ENCODE peak calls at places on chromosomes 11 and 22, in seven cellular contexts. J, M, B, S, Y, N and A are unnamed samples.

GRCh38 chr11:126821832-126822231 is 178.7 kb downstream of the KIRREL3 start:
- DNase-seq in J (no peak), M (no peak), B (no peak), S (no peak), Y (no peak), N (no peak), A (no peak)

GRCh38 chr11:2269601-2270321 is 627 bp downstream of the ASCL2 start:
- DNase-seq in J (peak; percentile 58), M (peak; percentile 82), B (no peak), S (peak; percentile 62), Y (no peak), N (no peak), A (no peak)

GRCh38 chr11:35177370-35177769 is 38.4 kb downstream of the CD44 start:
- DNase-seq in J (no peak), M (no peak), B (no peak), S (no peak), Y (no peak), N (no peak), A (no peak)

GRCh38 chr11:70324354-70325115 is 54.0 kb downstream of the PPFIA1 start:
- DNase-seq in J (no peak), M (no peak), B (no peak), S (no peak), Y (no peak), N (peak; percentile 33), A (no peak)

GRCh38 chr11:19679952-19680823 is 32.4 kb upstream of the NAV2 start:
- DNase-seq in J (no peak), M (peak; percentile 60), B (peak; percentile 86), S (peak; percentile 39), Y (no peak), N (no peak), A (peak; percentile 75)

GRCh38 chr11:1628506-1629325 is 859 bp upstream of the KRTAP5-5 start:
- DNase-seq in J (peak; percentile 86), M (peak; percentile 96), B (no peak), S (peak; percentile 46), Y (peak; percentile 21), N (no peak), A (no peak)

GRCh38 chr11:100397401-100397800 is 289.7 kb upstream of the ARHGAP42 start:
- DNase-seq in J (no peak), M (no peak), B (no peak), S (no peak), Y (no peak), N (no peak), A (no peak)

GRCh38 chr22:42116848-42117424 is 13.7 kb downstream of the CYP2D6 start:
- DNase-seq in J (no peak), M (no peak), B (no peak), S (no peak), Y (no peak), N (no peak), A (no peak)

GRCh38 chr11:26792956-26793355 is 71.1 kb upstream of the SLC5A12 start:
- DNase-seq in J (no peak), M (no peak), B (no peak), S (no peak), Y (no peak), N (no peak), A (no peak)

GRCh38 chr11:116710762-116711161 is 62.0 kb downstream of the BUD13 start:
- DNase-seq in J (no peak), M (no peak), B (no peak), S (no peak), Y (no peak), N (no peak), A (no peak)

GRCh38 chr11:116715383-116715782 is 57.4 kb downstream of the BUD13 start:
- DNase-seq in J (peak; percentile 35), M (no peak), B (no peak), S (no peak), Y (no peak), N (no peak), A (no peak)

GRCh38 chr11:116712428-116712827 is 60.4 kb downstream of the BUD13 start:
- DNase-seq in J (no peak), M (no peak), B (no peak), S (no peak), Y (no peak), N (no peak), A (no peak)

GRCh38 chr11:116716617-116717016 is 56.2 kb downstream of the BUD13 start:
- DNase-seq in J (no peak), M (no peak), B (no peak), S (no peak), Y (no peak), N (no peak), A (no peak)

GRCh38 chr11:116714902-116715301 is 57.9 kb downstream of the BUD13 start:
- DNase-seq in J (no peak), M (no peak), B (no peak), S (no peak), Y (no peak), N (no peak), A (no peak)
- TF ChIP-seq SIN3A in J (no peak), M (no peak), B (no peak), S (no peak), Y (no peak), N (no peak), A (no peak)

GRCh38 chr11:83252266-83252665 is 33.9 kb downstream of the CCDC90B start:
- DNase-seq in J (no peak), M (no peak), B (no peak), S (no peak), Y (no peak), N (no peak), A (no peak)
- TF ChIP-seq SIN3A in J (no peak), M (no peak), B (no peak), S (no peak), Y (no peak), N (no peak), A (no peak)

GRCh38 chr11:122523841-122524531 is 131.5 kb upstream of the UBASH3B start:
- DNase-seq in J (no peak), M (peak; percentile 43), B (no peak), S (no peak), Y (no peak), N (no peak), A (no peak)

DNA sequence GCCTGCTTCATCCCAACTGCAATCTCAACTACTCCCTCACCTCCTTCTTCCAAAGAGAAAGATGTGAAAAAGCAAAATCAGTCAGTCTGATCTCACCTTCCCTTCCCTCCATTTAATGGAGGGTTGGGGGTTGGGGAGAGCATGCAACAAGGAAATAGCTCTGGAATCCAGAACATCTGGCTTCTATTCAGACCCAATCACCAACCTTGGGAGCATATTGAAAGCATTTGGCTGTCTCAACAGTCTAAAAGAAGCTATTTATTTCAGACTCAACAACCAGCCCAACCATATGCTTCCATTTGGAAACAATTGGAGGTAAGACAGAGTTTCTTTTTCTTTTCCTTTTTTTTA is 131.0 kb upstream of the UBASH3B start:
- DNase-seq in J (no peak), M (peak; percentile 35), B (no peak), S (peak; percentile 13), Y (no peak), N (no peak), A (no peak)
- TF ChIP-seq SIN3A in J (no peak), M (no peak), B (no peak), S (no peak), Y (no peak), N (no peak), A (no peak)

GRCh38 chr11:115456019-115456418 is 48.2 kb downstream of the CADM1 start:
- DNase-seq in J (no peak), M (no peak), B (no peak), S (no peak), Y (no peak), N (no peak), A (no peak)

GRCh38 chr11:115462004-115462541 is 42.1 kb downstream of the CADM1 start:
- DNase-seq in J (no peak), M (no peak), B (no peak), S (no peak), Y (no peak), N (no peak), A (no peak)

GRCh38 chr11:115455606-115456005 is 48.6 kb downstream of the CADM1 start:
- DNase-seq in J (no peak), M (no peak), B (no peak), S (no peak), Y (no peak), N (no peak), A (no peak)

GRCh38 chr11:115459563-115459962 is 44.7 kb downstream of the CADM1 start:
- DNase-seq in J (no peak), M (no peak), B (no peak), S (no peak), Y (no peak), N (no peak), A (no peak)

GRCh38 chr11:115458877-115459276 is 45.3 kb downstream of the CADM1 start:
- DNase-seq in J (no peak), M (no peak), B (no peak), S (no peak), Y (no peak), N (no peak), A (no peak)
- TF ChIP-seq SIN3A in J (no peak), M (no peak), B (no peak), S (no peak), Y (no peak), N (no peak), A (no peak)

DNA sequence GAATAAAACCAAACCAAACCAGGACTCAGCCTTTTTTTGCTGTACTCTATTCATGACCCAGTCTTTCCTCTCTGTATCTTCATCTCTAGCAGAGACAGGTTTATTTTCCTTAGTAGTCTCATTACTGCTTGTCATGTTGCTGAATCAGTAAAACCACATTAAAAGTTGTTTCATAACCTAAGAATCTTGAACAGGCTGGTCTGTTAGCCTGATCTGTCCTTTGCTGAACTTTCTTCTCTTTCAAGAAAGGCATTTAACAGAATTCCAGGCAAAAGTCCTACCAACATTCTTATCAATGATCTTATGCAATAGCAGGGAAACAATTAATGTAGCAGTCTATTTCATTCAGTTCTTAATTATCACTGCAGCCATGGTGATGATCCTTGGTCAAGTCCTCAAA is 197.7 kb downstream of the CASP12 start:
- DNase-seq in J (no peak), M (no peak), B (no peak), S (no peak), Y (no peak), N (no peak), A (no peak)
- TF ChIP-seq SIN3A in J (no peak), M (no peak), B (no peak), S (no peak), Y (no peak), N (no peak), A (no peak)

GRCh38 chr11:11414996-11415395 is 61.9 kb upstream of the CSNK2A3 start:
- DNase-seq in J (no peak), M (no peak), B (no peak), S (no peak), Y (no peak), N (no peak), A (no peak)
- TF ChIP-seq SIN3A in J (no peak), M (no peak), B (no peak), S (no peak), Y (no peak), N (no peak), A (no peak)